ENCODE peak calls at places on chromosomes 3 and 15, in five cellular contexts. R, O, V, C and M are unnamed samples. For H3K36me3 and H3K27me3, the result is how much of the 10 kb centered on the place peaks cover.

GRCh38 chr3:129003578-129004112 is 2.5 kb downstream of the EFCC1 start:
- DNase-seq in R (no peak), O (no peak), V (no peak), C (no peak), M (peak)

GRCh38 chr15:66387176-66388056 is 704 bp downstream of the MAP2K1 start:
- DNase-seq in R (peak), O (no peak), V (peak), C (peak), M (peak)

GRCh38 chr3:33318709-33319380 is 41.6 kb downstream of the FBXL2 start:
- DNase-seq in R (no peak), O (no peak), V (no peak), C (peak), M (no peak)

GRCh38 chr3:81743096-81744025 is 18.1 kb downstream of the GBE1 start:
- DNase-seq in R (no peak), O (no peak), V (no peak), C (peak), M (no peak)

GRCh38 chr15:87287156-87287555 is 969.4 kb downstream of the NTRK3 start:
- DNase-seq in R (no peak), O (no peak), V (no peak), C (peak), M (no peak)

GRCh38 chr3:47581835-47582234 is 3.2 kb upstream of the CSPG5 start:
- DNase-seq in R (no peak), O (no peak), V (no peak), C (no peak), M (no peak)

GRCh38 chr15:64209680-64210334 is 47.0 kb upstream of the PPIB start:
- DNase-seq in R (no peak), O (no peak), V (peak), C (peak), M (no peak)

GRCh38 chr3:104907507-104907906 is 459.2 kb upstream of the ALCAM start:
- DNase-seq in R (no peak), O (no peak), V (no peak), C (peak), M (no peak)

GRCh38 chr3:156898296-156898880 is 72.2 kb downstream of the LEKR1 start:
- DNase-seq in R (no peak), O (no peak), V (no peak), C (no peak), M (no peak)

GRCh38 chr15:57031605-57032004 is 113.2 kb downstream of the TCF12 start:
- DNase-seq in R (peak), O (no peak), V (no peak), C (peak), M (no peak)

GRCh38 chr15:34799149-34799824 is 3.9 kb upstream of the ACTC1 start:
- DNase-seq in R (peak), O (no peak), V (no peak), C (no peak), M (peak)

GRCh38 chr3:194682651-194683310 is 2.9 kb upstream of the FAM43A start:
- DNase-seq in R (peak), O (no peak), V (peak), C (peak), M (peak)

GRCh38 chr3:195384952-195385351 is 57.9 kb downstream of the ACAP2 start:
- DNase-seq in R (no peak), O (no peak), V (no peak), C (no peak), M (no peak)

GRCh38 chr3:193196746-193197145 is 44.3 kb upstream of the PLAAT1 start:
- DNase-seq in R (no peak), O (no peak), V (no peak), C (no peak), M (no peak)

GRCh38 chr3:123158330-123158729 is 43.4 kb upstream of the SEC22A start:
- DNase-seq in R (no peak), O (no peak), V (no peak), C (no peak), M (no peak)

GRCh38 chr3:110708166-110708565 is 363.4 kb upstream of the NECTIN3 start:
- DNase-seq in R (no peak), O (no peak), V (no peak), C (no peak), M (no peak)

GRCh38 chr3:196942915-196943277 is 568 bp upstream of the NCBP2 start:
- DNase-seq in R (peak), O (peak), V (no peak), C (no peak), M (no peak)

GRCh38 chr3:19146685-19147650 is 1.3 kb upstream of the KCNH8 start:
- DNase-seq in R (peak), O (no peak), V (peak), C (peak), M (peak)

GRCh38 chr3:19151171-19151570 is 2.9 kb downstream of the KCNH8 start:
- DNase-seq in R (no peak), O (no peak), V (no peak), C (no peak), M (no peak)

GRCh38 chr3:19149388-19149787 is 1.1 kb downstream of the KCNH8 start:
- DNase-seq in R (peak), O (no peak), V (no peak), C (no peak), M (no peak)

GRCh38 chr3:19148768-19149091 is 420 bp downstream of the KCNH8 start:
- DNase-seq in R (no peak), O (no peak), V (no peak), C (no peak), M (no peak)

DNA sequence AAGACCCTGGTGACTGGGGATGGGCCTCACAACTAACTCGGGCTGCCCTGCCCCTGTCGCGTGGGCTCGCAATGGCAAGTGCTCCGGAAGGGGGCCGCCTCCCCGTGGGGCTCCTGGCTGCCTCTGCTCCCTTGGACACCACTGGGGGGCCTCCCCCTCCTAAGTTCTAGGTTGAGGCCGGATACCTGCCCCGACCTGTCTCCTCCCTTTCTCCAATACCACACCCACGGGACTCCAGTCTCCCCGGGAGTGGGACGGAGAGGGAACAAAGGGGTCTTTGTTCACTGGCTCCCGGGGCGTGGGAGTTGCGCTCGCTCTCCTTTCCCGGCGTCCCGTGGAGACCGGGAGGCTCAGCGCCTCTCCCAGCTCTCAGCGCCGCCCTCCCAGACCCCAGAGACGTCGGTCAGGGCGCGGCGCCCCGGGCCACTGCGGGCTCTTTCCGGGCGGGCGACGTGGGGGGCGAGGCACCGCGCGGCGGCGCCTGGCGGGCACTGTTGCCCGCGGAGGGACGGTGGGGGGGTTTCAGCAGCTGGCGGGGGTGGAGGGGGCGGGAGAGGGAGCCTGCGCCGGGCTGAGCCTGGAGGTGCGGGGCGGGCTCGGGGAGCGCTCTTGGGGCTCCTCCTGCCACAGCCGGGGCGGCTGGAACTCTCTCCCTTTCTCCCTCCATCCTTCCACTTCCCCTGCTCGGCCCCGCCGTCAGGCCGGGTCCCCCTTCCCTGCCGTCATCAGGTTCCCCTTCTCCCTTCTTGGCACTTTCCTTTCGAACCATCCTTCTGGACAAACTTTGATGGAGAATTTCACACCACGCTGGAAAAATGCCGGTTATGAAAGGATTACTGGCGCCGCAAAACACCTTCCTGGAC is at the start of gene KCNH8:
- DNase-seq in R (peak), O (no peak), V (peak), C (no peak), M (peak)
- TF ChIP-seq CTCF in R (no peak), O (no peak), V (no peak), C (no peak), M (peak)

GRCh38 chr3:149163066-149163465 is 33.6 kb downstream of the HPS3 start:
- DNase-seq in R (no peak), O (no peak), V (no peak), C (no peak), M (no peak)

GRCh38 chr3:149162007-149162406 is 32.6 kb downstream of the HPS3 start:
- DNase-seq in R (peak), O (no peak), V (no peak), C (no peak), M (no peak)

DNA sequence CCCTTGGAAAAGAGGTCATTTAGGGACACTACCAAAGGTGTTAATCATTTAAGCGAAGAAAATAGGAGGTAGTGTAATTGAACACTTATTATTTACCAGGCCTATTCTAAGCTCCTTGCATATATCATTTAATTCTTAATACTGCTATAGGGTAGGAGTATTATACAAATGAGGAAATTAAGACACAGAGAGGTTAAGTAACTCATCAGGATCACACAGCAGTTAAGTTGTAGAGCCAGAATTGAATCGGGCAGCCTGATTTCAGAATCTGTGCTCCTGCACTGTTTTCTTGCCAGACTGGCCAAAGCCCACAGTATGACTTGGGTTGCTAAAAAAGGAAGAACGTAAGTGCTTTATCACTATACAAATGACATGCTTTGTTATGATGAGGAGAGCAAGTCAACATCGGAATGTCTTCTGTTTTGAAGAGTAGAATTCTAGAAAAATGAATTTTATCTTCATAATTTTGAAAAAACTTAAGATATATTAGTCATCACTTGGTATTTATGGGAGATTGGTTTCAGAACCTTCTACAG is 31.4 kb downstream of the HPS3 start:
- DNase-seq in R (no peak), O (no peak), V (no peak), C (peak), M (no peak)
- H3K36me3 ChIP-seq in R (under half), O (under half), V (under half), C (under half), M (under half)

GRCh38 chr3:13052191-13052590 is 21.0 kb downstream of the IQSEC1 start:
- DNase-seq in R (no peak), O (no peak), V (no peak), C (no peak), M (no peak)
- H3K27me3 ChIP-seq in R (under half), O (under half), V (under half), C (under half), M (under half)

GRCh38 chr3:143242691-143243090 is 123.1 kb downstream of the CHST2 start:
- DNase-seq in R (no peak), O (no peak), V (no peak), C (no peak), M (no peak)

GRCh38 chr3:143240921-143241320 is 121.3 kb downstream of the CHST2 start:
- DNase-seq in R (no peak), O (no peak), V (no peak), C (no peak), M (no peak)

GRCh38 chr3:143241556-143241955 is 122.0 kb downstream of the CHST2 start:
- DNase-seq in R (no peak), O (no peak), V (no peak), C (peak), M (no peak)

GRCh38 chr3:143243686-143244085 is 124.1 kb downstream of the CHST2 start:
- DNase-seq in R (no peak), O (no peak), V (no peak), C (no peak), M (no peak)

GRCh38 chr3:143242101-143242500 is 122.5 kb downstream of the CHST2 start:
- DNase-seq in R (no peak), O (no peak), V (no peak), C (peak), M (no peak)
- TF ChIP-seq CTCF in R (no peak), O (no peak), V (no peak), C (no peak), M (no peak)